ENCODE peak calls at places on chromosomes 7 and 10, in nine cellular contexts. Z, S, W, O, A, V, C, F and M are unnamed samples.
A peak's percentile ranks its signal among the peaks of the same experiment; 100 is the strongest.

GRCh38 chr7:1673581-1674102 is 3.6 kb downstream of the ELFN1 start:
- DNase-seq in Z (no peak), S (no peak), W (no peak), O (peak; percentile 28), A (no peak), V (no peak), C (peak; percentile 33), F (no peak), M (no peak)

GRCh38 chr10:33136271-33136670 is 178.2 kb upstream of the ITGB1 start:
- DNase-seq in Z (no peak), S (peak; percentile 77), W (no peak), O (no peak), A (no peak), V (no peak), C (no peak), F (no peak), M (peak; percentile 87)

GRCh38 chr7:99267530-99268360 is 4.9 kb upstream of the MYH16 start:
- DNase-seq in Z (no peak), S (peak; percentile 94), W (no peak), O (no peak), A (no peak), V (no peak), C (no peak), F (peak; percentile 55), M (peak; percentile 95)

GRCh38 chr7:133646493-133647154 is 393.7 kb downstream of the EXOC4 start:
- DNase-seq in Z (no peak), S (no peak), W (no peak), O (no peak), A (no peak), V (no peak), C (peak; percentile 15), F (no peak), M (no peak)

GRCh38 chr7:1137517-1138167 is 22.4 kb downstream of the ZFAND2A start:
- DNase-seq in Z (no peak), S (no peak), W (no peak), O (no peak), A (no peak), V (no peak), C (no peak), F (no peak), M (no peak)

GRCh38 chr7:101728888-101729883 is 88.2 kb upstream of the CUX1 start:
- DNase-seq in Z (peak; percentile 99), S (peak; percentile 97), W (no peak), O (peak; percentile 84), A (no peak), V (no peak), C (no peak), F (no peak), M (no peak)

GRCh38 chr10:34666008-34666700 is 148.9 kb downstream of the PARD3 start:
- DNase-seq in Z (peak; percentile 94), S (peak; percentile 94), W (no peak), O (no peak), A (no peak), V (peak; percentile 30), C (peak; percentile 30), F (no peak), M (peak; percentile 70)

GRCh38 chr10:96524745-96525144 is 11.0 kb upstream of the TLL2 start:
- DNase-seq in Z (no peak), S (no peak), W (no peak), O (no peak), A (no peak), V (no peak), C (no peak), F (no peak), M (no peak)

GRCh38 chr10:88386878-88387773 is 196.0 kb downstream of the RNLS start:
- DNase-seq in Z (peak; percentile 6), S (peak; percentile 82), W (no peak), O (no peak), A (no peak), V (peak; percentile 29), C (peak; percentile 48), F (no peak), M (no peak)

GRCh38 chr7:157767466-157767865 is 430.7 kb downstream of the DNAJB6 start:
- DNase-seq in Z (no peak), S (no peak), W (no peak), O (peak; percentile 32), A (no peak), V (no peak), C (no peak), F (no peak), M (no peak)

GRCh38 chr7:9204571-9204970 is 771.2 kb downstream of the NXPH1 start:
- DNase-seq in Z (peak; percentile 80), S (no peak), W (no peak), O (no peak), A (no peak), V (no peak), C (no peak), F (no peak), M (no peak)

GRCh38 chr7:28160551-28160991 is 20.0 kb downstream of the JAZF1 start:
- DNase-seq in Z (no peak), S (peak; percentile 88), W (no peak), O (no peak), A (no peak), V (no peak), C (no peak), F (no peak), M (no peak)

DNA sequence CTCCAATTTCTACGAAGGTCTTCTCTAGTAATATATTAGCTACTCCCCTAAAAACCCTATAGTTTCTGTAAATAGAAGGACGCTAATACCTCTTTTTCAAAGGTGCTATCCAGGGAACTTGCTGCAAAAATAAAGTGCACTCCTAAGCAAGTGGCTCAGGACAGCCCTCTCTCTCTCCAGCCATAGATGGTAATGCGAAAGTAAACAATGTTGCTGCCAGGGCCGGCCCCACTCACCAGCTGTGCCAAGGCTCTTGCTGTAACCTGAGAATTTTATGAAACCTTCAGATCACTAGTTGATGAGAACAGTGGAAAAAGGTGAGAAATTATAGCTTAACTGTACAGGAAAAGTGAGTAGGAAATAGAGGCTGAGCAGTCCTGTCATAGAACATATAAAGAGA is 10.9 kb upstream of the TAS2R39 start:
- DNase-seq in Z (no peak), S (no peak), W (no peak), O (peak; percentile 77), A (no peak), V (no peak), C (no peak), F (no peak), M (peak; percentile 49)
- H3K27ac ChIP-seq in Z (no peak overlapping the region), S (no peak overlapping the region), W (no peak overlapping the region), O (no peak overlapping the region), A (no peak overlapping the region), V (no peak overlapping the region), C (no peak overlapping the region), F (no peak overlapping the region), M (no peak overlapping the region)

DNA sequence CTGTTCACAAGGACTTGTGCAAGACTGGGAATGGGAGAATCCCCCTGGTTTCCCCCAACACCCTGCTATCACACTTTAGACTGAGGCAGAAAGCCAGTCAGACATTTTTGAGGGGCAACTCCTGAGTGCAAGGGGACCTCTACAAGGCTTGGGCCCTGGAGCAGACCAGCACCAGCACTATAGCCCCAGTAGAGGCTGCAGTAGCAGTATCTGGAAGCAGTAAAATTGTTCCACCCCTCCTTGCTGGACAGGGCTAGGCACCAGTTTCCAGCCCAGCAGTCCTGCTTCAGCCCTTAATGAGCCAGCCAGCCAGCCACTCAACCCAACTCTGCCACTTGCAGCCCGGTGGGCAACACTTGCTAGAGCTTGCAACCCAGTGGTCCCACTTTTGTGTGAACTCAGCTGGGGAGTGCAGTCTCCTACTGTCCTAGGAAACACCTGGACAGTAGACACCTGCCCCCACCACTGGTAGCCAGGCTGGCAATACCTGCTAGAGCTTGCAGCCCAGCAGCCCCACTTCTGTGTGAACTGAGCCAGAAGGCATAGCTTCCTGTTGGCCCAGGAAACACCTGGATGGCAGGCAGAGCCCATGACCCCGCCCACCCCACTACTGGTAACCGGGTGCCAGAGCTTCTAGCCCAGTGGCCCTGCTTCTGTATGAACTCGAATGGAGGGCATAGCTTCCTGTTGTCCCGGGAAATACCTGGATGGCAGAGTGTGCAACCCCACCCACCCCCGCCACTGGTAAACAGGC is 65.0 kb downstream of the FBXL13 start:
- DNase-seq in Z (no peak), S (no peak), W (no peak), O (no peak), A (no peak), V (no peak), C (no peak), F (no peak), M (no peak)
- H3K27ac ChIP-seq in Z (no peak overlapping the region), S (no peak overlapping the region), W (no peak overlapping the region), O (no peak overlapping the region), A (no peak overlapping the region), V (no peak overlapping the region), C (no peak overlapping the region), F (no peak overlapping the region), M (no peak overlapping the region)

GRCh38 chr7:29486191-29486700 is 77.4 kb upstream of the PRR15 start:
- DNase-seq in Z (no peak), S (no peak), W (no peak), O (no peak), A (no peak), V (no peak), C (no peak), F (peak; percentile 78), M (no peak)
- H3K27ac ChIP-seq in Z (no peak overlapping the region), S (no peak overlapping the region), W (no peak overlapping the region), O (no peak overlapping the region), A (no peak overlapping the region), V (no peak overlapping the region), C (no peak overlapping the region), F (peak overlapping the region; percentile 94), M (no peak overlapping the region)

GRCh38 chr10:69789164-69789576 is 12.5 kb upstream of the COL13A1 start:
- DNase-seq in Z (no peak), S (no peak), W (no peak), O (no peak), A (no peak), V (no peak), C (peak; percentile 57), F (no peak), M (no peak)
- H3K27ac ChIP-seq in Z (no peak overlapping the region), S (no peak overlapping the region), W (no peak overlapping the region), O (no peak overlapping the region), A (no peak overlapping the region), V (no peak overlapping the region), C (no peak overlapping the region), F (no peak overlapping the region), M (no peak overlapping the region)